ENCODE peak calls at places on chromosomes 11 and 22, in seven cellular contexts. Z is cardiac muscle cell; F is CD4-positive, alpha-beta memory T cell; K is hepatocyte; A is tibial artery; R is ovary; J is psoas muscle. V is an unnamed sample.
A peak's percentile ranks its signal among the peaks of the same experiment; 100 is the strongest.

GRCh38 chr11:64887757-64888405 is 9.5 kb upstream of the EHD1 start:
- DNase-seq in Z (peak; percentile 69), F (peak; percentile 83), K (peak; percentile 89), A (peak; percentile 59), R (peak; percentile 82), J (peak; percentile 86), V (peak; percentile 37)

GRCh38 chr11:1160231-1161101 is 2.7 kb downstream of the MUC5AC start:
- DNase-seq in Z (no peak), F (no peak), K (no peak), A (no peak), R (no peak), J (peak; percentile 11), V (no peak)

GRCh38 chr11:128776434-128777284 is 82.8 kb downstream of the FLI1 start:
- DNase-seq in Z (peak; percentile 66), F (peak; percentile 50), K (peak; percentile 73), A (no peak), R (peak; percentile 29), J (no peak), V (peak; percentile 35)

GRCh38 chr11:64040684-64041267 is 5.0 kb downstream of the FLRT1 start:
- DNase-seq in Z (no peak), F (no peak), K (peak; percentile 50), A (no peak), R (no peak), J (no peak), V (no peak)

GRCh38 chr22:19419464-19420178 is 11.9 kb downstream of the HIRA start:
- DNase-seq in Z (peak; percentile 15), F (peak; percentile 63), K (no peak), A (no peak), R (no peak), J (no peak), V (no peak)

GRCh38 chr22:39242389-39242808 is 2.4 kb downstream of the PDGFB start:
- DNase-seq in Z (no peak), F (no peak), K (no peak), A (no peak), R (no peak), J (no peak), V (no peak)

GRCh38 chr22:47161631-47162030 is 399.2 kb downstream of the TBC1D22A start:
- DNase-seq in Z (no peak), F (no peak), K (no peak), A (no peak), R (no peak), J (no peak), V (no peak)

GRCh38 chr11:61512435-61512834 is 3.9 kb downstream of the LRRC10B start:
- DNase-seq in Z (no peak), F (no peak), K (peak; percentile 64), A (no peak), R (no peak), J (no peak), V (no peak)

GRCh38 chr11:1770528-1770927 is 6.8 kb upstream of the CTSD start:
- DNase-seq in Z (no peak), F (no peak), K (no peak), A (no peak), R (no peak), J (no peak), V (no peak)

GRCh38 chr11:64448599-64449380 is 89.8 kb downstream of the RPS6KA4 start:
- DNase-seq in Z (peak; percentile 75), F (peak; percentile 52), K (peak; percentile 92), A (peak; percentile 81), R (peak; percentile 78), J (peak; percentile 81), V (no peak)

GRCh38 chr22:33922268-33922667 is 2.0 kb upstream of the LARGE1 start:
- DNase-seq in Z (peak; percentile 40), F (no peak), K (peak; percentile 70), A (peak; percentile 34), R (peak; percentile 58), J (peak; percentile 19), V (no peak)

GRCh38 chr22:43439368-43440102 is 27.7 kb downstream of the MPPED1 start:
- DNase-seq in Z (no peak), F (no peak), K (no peak), A (no peak), R (no peak), J (no peak), V (no peak)

GRCh38 chr22:20197407-20198030 is 46.7 kb upstream of the CCDC188 start:
- DNase-seq in Z (no peak), F (no peak), K (no peak), A (no peak), R (no peak), J (no peak), V (no peak)

GRCh38 chr11:114122668-114123067 is 63.2 kb downstream of the ZBTB16 start:
- DNase-seq in Z (no peak), F (no peak), K (no peak), A (no peak), R (no peak), J (no peak), V (no peak)

GRCh38 chr11:79396001-79396400 is 44.8 kb downstream of the TENM4 start:
- DNase-seq in Z (no peak), F (no peak), K (no peak), A (no peak), R (no peak), J (no peak), V (no peak)

GRCh38 chr11:6233984-6234313 is 487 bp downstream of the FHIP1B start:
- DNase-seq in Z (no peak), F (no peak), K (no peak), A (no peak), R (no peak), J (no peak), V (no peak)

GRCh38 chr22:18022851-18023250 is 1.5 kb downstream of the MICAL3 start:
- DNase-seq in Z (no peak), F (no peak), K (no peak), A (no peak), R (no peak), J (no peak), V (no peak)
- H3K4me3 ChIP-seq in Z (no peak overlapping the region), F (no peak overlapping the region), K (no peak overlapping the region), A (peak overlapping the region; percentile 83), R (no peak overlapping the region), J (peak overlapping the region; percentile 67), V (no peak overlapping the region)

DNA sequence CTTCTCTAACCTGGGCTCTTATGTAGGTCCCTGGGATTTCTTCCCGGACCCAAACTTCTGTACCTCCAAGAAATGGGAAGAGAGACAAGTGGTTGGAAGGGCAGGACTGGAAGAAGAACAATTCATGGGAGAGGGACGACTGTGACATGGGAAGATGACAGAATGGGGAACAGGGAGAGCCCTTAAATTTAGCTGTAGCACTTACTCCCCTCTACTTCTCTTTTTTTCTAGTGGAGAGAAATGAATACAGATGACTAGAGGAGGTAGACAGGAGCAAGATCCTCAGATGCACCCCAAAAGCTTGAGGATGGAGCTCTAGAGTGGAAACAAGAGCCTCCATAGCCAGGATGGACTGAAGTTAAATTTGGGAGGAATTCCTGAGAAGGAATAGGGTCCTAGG is 2.3 kb downstream of the RHOG start:
- DNase-seq in Z (no peak), F (no peak), K (no peak), A (no peak), R (no peak), J (no peak), V (no peak)
- H3K4me1 ChIP-seq in Z (peaks cover 4% of the 10 kb centered on the region), F (peaks cover 66% of the 10 kb centered on the region), K (peaks cover 21% of the 10 kb centered on the region), A (peaks cover 55% of the 10 kb centered on the region), R (peaks cover 19% of the 10 kb centered on the region), J (peaks cover 29% of the 10 kb centered on the region), V (peaks cover 4% of the 10 kb centered on the region)

GRCh38 chr11:96338910-96339703 is 3.9 kb downstream of the MAML2 start:
- DNase-seq in Z (peak; percentile 80), F (peak; percentile 44), K (no peak), A (peak; percentile 57), R (peak; percentile 46), J (peak; percentile 18), V (no peak)
- H3K4me3 ChIP-seq in Z (no peak overlapping the region), F (peak overlapping the region; percentile 78), K (no peak overlapping the region), A (peak overlapping the region; percentile 70), R (peak overlapping the region; percentile 26), J (peak overlapping the region; percentile 82), V (no peak overlapping the region)

GRCh38 chr11:20010106-20010860 is 150.0 kb downstream of the DBX1 start:
- DNase-seq in Z (no peak), F (no peak), K (no peak), A (no peak), R (no peak), J (no peak), V (no peak)

GRCh38 chr11:20011294-20011951 is 148.9 kb downstream of the DBX1 start:
- DNase-seq in Z (no peak), F (no peak), K (no peak), A (no peak), R (no peak), J (no peak), V (no peak)

GRCh38 chr11:20008870-20009644 is 151.2 kb downstream of the DBX1 start:
- DNase-seq in Z (no peak), F (no peak), K (no peak), A (no peak), R (no peak), J (no peak), V (no peak)

GRCh38 chr11:20008190-20008801 is 152.0 kb downstream of the DBX1 start:
- DNase-seq in Z (no peak), F (no peak), K (no peak), A (no peak), R (no peak), J (no peak), V (no peak)

DNA sequence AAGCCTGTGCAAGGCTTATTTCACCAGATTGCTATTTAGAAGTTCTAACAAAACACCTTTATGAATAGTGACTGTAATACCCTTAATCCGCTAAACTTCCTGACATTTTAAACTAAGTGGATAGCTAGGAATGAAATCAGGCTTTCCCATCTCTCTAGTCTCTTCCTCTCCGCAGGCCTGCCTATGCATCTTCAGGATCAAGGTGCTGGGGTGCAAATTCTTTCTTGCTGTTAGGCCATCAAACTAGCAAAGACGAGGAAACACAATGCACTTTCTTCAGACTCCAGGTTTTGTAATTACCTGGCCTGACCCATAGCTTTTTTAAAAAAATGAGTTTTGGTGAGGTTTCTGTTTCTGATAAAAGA is 149.4 kb downstream of the DBX1 start:
- DNase-seq in Z (no peak), F (no peak), K (no peak), A (no peak), R (no peak), J (no peak), V (no peak)
- H3K4me1 ChIP-seq in Z (peaks cover 79% of the 10 kb centered on the region), F (no peaks in the 10 kb centered on the region), K (peaks cover 19% of the 10 kb centered on the region), A (peaks cover 44% of the 10 kb centered on the region), R (peaks cover 12% of the 10 kb centered on the region), J (peaks cover 29% of the 10 kb centered on the region), V (peaks cover 4% of the 10 kb centered on the region)

GRCh38 chr22:35522571-35523149 is 18.0 kb upstream of the RASD2 start:
- DNase-seq in Z (no peak), F (no peak), K (no peak), A (no peak), R (no peak), J (no peak), V (no peak)
- H3K4me3 ChIP-seq in Z (no peak overlapping the region), F (no peak overlapping the region), K (no peak overlapping the region), A (no peak overlapping the region), R (no peak overlapping the region), J (no peak overlapping the region), V (no peak overlapping the region)

GRCh38 chr11:111411456-111411855 is 32.4 kb upstream of the POU2AF1 start:
- DNase-seq in Z (no peak), F (no peak), K (no peak), A (no peak), R (no peak), J (no peak), V (no peak)
- H3K4me1 ChIP-seq in Z (no peaks in the 10 kb centered on the region), F (peaks cover 11% of the 10 kb centered on the region), K (no peaks in the 10 kb centered on the region), A (no peaks in the 10 kb centered on the region), R (peaks cover 2% of the 10 kb centered on the region), J (peaks cover 10% of the 10 kb centered on the region), V (no peaks in the 10 kb centered on the region)

V was measured in iPS DF 6.9.